ENCODE peak calls at places on chromosomes 6 and 20, in four cellular contexts. Y is HCT116, D is GM23248, B is PC-9. R is an unnamed sample. For H3K9me2, the result is how much of the 10 kb centered on the place peaks cover.

GRCh38 chr6:122868137-122868536 is 79.1 kb downstream of the SMPDL3A start:
- DNase-seq in D (no peak), Y (no peak), B (no peak), R (no peak)

GRCh38 chr20:56609321-56609720 is 19.8 kb upstream of the TFAP2C start:
- DNase-seq in B (no peak), Y (no peak), D (no peak), R (no peak)

GRCh38 chr6:160249687-160250086 is 8.9 kb downstream of the SLC22A2 start:
- DNase-seq in B (no peak), Y (no peak), D (no peak), R (peak)

GRCh38 chr6:40330301-40330721 is 256.9 kb downstream of the LRFN2 start:
- DNase-seq in B (no peak), D (no peak), Y (no peak), R (no peak)

GRCh38 chr20:36384022-36384619 is 78.0 kb downstream of the DLGAP4 start:
- DNase-seq in Y (peak), D (peak), B (peak), R (peak)

GRCh38 chr20:46941404-46941803 is 46.8 kb downstream of the EYA2 start:
- DNase-seq in B (no peak), Y (no peak), D (no peak), R (no peak)

GRCh38 chr6:144316866-144317204 is 31.7 kb downstream of the UTRN start:
- DNase-seq in B (no peak), D (no peak), Y (no peak), R (no peak)

GRCh38 chr6:116979560-116979959 is 102.5 kb downstream of the RFX6 start:
- DNase-seq in B (no peak), Y (no peak), D (no peak), R (no peak)

GRCh38 chr20:47008842-47009518 is 114.3 kb downstream of the EYA2 start:
- DNase-seq in Y (no peak), D (no peak), B (no peak), R (peak)

GRCh38 chr6:157644043-157644810 is 178.8 kb upstream of the SNX9 start:
- DNase-seq in Y (no peak), D (peak), B (no peak), R (peak)

GRCh38 chr6:47733879-47734558 is 35.6 kb downstream of the ADGRF4 start:
- DNase-seq in B (no peak), Y (peak), D (peak), R (peak)

GRCh38 chr6:41053056-41053455 is at the start of gene APOBEC2:
- DNase-seq in Y (no peak), D (no peak), B (no peak), R (no peak)

GRCh38 chr6:94215614-94216013 is 796.3 kb upstream of the EPHA7 start:
- DNase-seq in B (no peak), Y (no peak), D (no peak), R (no peak)

GRCh38 chr6:41698350-41698781 is 37.0 kb downstream of the TFEB start:
- DNase-seq in Y (no peak), B (peak), D (peak), R (no peak)

GRCh38 chr6:164069352-164070022 is 655.0 kb downstream of the QKI start:
- DNase-seq in D (no peak), Y (no peak), B (no peak), R (no peak)

GRCh38 chr6:3610206-3610605 is 141.3 kb downstream of the PXDC1 start:
- DNase-seq in Y (no peak), B (peak), D (no peak), R (peak)

GRCh38 chr20:61868466-61869090 is 197.1 kb downstream of the TAF4 start:
- DNase-seq in Y (no peak), D (no peak), B (no peak), R (no peak)

GRCh38 chr6:70709826-70710225 is 42.1 kb downstream of the SMAP1 start:
- DNase-seq in B (no peak), D (peak), Y (no peak), R (peak)

GRCh38 chr6:160783741-160784140 is 81.7 kb downstream of the PLG start:
- DNase-seq in B (no peak), D (no peak), Y (no peak), R (no peak)

GRCh38 chr6:151021878-151022277 is 156.4 kb downstream of the MTHFD1L start:
- DNase-seq in Y (no peak), B (no peak), D (no peak), R (no peak)

GRCh38 chr6:44503471-44503870 is 116.0 kb downstream of the CDC5L start:
- DNase-seq in Y (no peak), B (no peak), D (no peak), R (no peak)
- H3K9me2 ChIP-seq in Y (under half), B (under half), D (under half), R (under half)

GRCh38 chr6:137175157-137175889 is 1.9 kb upstream of the IL22RA2 start:
- DNase-seq in D (no peak), B (no peak), Y (no peak), R (no peak)

GRCh38 chr6:137176729-137177128 is 3.3 kb upstream of the IL22RA2 start:
- DNase-seq in D (no peak), Y (no peak), B (no peak), R (no peak)

GRCh38 chr6:137181876-137182653 is 8.6 kb upstream of the IL22RA2 start:
- DNase-seq in D (no peak), Y (no peak), B (no peak), R (no peak)

GRCh38 chr6:137173501-137173900 is at the start of gene IL22RA2:
- DNase-seq in D (no peak), B (no peak), Y (no peak), R (no peak)

DNA sequence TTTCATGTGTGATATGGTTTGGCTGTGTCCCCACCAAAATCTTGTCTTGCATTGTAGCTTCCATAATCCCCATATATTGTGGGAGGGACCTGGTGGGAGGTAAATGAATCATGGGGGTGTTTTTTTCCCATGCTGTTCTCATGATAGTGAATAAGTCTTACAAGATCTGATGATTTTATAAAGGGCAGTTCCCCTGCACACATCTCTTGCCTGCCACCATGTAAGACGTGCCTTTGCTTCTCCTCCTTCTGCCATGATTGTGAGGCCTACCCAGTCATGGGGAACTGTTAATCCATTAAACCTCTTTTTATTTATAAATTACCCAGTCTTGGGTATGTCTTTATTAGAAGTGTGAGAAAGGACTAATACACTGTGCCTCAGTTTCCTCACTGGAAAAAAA is 4.2 kb upstream of the IL22RA2 start:
- DNase-seq in B (no peak), D (no peak), Y (no peak), R (no peak)
- H3K9me2 ChIP-seq in B (under half), D (under half), Y (under half), R (under half)

DNA sequence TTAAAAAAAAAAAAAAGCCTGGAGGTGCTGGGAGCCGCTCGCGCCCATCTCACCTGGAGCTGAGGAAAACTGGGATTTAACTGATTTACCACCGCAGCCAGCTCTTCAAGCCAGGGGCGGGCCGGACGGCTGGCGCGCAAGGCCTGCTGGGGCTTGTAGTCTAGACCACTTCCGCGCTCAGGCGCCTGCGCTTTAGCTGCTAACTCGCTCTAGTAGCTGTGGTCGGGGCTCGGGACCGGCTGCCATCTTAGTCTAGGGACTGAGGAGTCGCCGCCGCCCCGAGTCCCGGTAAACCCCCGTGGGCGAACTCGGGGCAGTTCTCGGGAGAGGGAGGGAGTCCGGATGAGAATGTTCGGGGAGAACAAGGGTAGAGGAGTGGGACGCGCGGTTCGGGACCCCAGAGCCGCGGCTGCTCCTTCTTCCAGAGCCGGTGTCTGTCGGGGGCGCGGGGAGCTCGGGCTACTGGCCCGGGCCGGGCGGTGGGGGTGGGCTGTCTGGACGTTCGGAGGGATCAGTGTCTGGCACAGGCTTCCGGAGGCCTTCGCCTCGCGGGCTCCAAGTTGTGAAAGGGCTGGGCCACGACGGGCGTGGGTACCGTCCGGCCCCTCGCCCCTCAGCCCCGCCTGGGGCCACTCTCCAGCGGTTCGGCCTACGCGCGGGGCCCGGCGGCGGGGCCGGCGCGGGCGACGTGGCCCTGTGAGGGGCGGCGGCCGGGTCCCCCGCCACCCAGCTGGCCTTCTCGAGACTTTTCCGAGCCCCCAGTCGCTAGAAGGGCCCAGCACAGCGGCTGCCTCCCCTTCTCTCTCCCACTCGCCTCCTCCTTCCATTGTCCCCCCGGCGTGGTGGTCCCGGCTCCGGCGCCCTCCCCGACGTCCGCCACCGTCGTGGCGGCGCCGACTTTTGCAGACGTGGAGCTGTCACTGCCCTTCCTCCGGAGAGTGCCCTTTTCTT is at the start of gene ITCH:
- DNase-seq in B (peak), Y (peak), D (peak), R (peak)
- H3K9me2 ChIP-seq in B (under half), Y (under half), D (under half), R (under half)

DNA sequence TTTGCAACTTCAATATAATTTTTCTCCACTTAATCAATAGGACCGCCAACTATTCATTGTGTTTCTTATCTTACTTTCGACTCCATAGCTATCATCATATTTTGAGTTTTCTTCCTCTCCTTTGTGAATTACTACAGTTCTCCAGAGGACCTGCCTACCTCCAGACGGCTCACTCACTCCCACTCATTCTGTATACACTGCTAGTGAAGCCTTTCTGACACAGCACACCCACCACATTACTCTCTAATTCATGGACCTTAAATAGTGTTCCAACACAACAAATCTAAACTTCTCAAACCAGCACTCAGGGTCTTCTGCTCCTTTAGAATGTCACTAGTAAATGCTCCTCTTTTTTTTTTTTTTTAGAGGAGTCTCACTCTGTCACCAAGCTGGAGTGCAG is 23.8 kb downstream of the FKBP5 start:
- DNase-seq in B (no peak), Y (no peak), D (peak), R (no peak)
- H3K9me2 ChIP-seq in B (under half), Y (under half), D (under half), R (under half)

GRCh38 chr6:85006362-85006761 is 242.0 kb upstream of the TBX18 start:
- DNase-seq in B (no peak), D (no peak), Y (no peak), R (no peak)
- H3K9me2 ChIP-seq in B (under half), D (under half), Y (under half), R (under half)

GRCh38 chr20:51083447-51083846 is 60.5 kb upstream of the KCNG1 start:
- DNase-seq in Y (no peak), B (no peak), D (no peak), R (no peak)

GRCh38 chr20:51085761-51086160 is 62.9 kb upstream of the KCNG1 start:
- DNase-seq in B (no peak), Y (peak), D (no peak), R (no peak)

GRCh38 chr20:51084598-51084997 is 61.7 kb upstream of the KCNG1 start:
- DNase-seq in D (no peak), B (no peak), Y (no peak), R (no peak)

GRCh38 chr20:51079488-51079887 is 56.6 kb upstream of the KCNG1 start:
- DNase-seq in D (no peak), B (no peak), Y (no peak), R (no peak)

DNA sequence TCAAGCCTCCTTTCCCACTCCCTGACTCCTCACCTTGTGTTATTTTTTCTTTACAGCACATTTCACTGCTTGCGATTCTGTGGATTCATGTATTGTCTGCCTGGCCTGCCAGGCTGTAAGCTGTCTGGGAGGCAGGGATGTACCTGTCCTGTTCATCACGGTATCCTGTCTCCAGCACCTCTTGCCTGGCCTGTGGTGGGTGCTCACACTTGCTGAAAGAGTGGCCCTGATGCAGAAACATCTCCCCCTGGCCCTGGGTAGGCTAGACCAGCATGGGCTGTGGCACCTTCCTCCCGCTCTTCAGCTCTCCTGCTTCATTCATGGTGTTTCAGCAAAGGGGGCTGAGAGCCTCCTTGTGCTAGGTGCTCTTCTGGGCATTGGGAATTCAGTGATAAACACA is 60.1 kb upstream of the KCNG1 start:
- DNase-seq in D (no peak), B (no peak), Y (no peak), R (no peak)
- H3K9me2 ChIP-seq in D (under half), B (under half), Y (under half), R (under half)

GRCh38 chr6:145727817-145728388 is 7.4 kb downstream of the EPM2A start:
- DNase-seq in Y (no peak), B (no peak), D (no peak), R (no peak)
- H3K9me2 ChIP-seq in Y (under half), B (under half), D (under half), R (under half)

GRCh38 chr6:6865601-6866000 is 242.2 kb upstream of the RREB1 start:
- DNase-seq in D (no peak), Y (no peak), B (no peak), R (no peak)
- H3K9me2 ChIP-seq in D (under half), Y (under half), B (under half), R (under half)